ENCODE peak calls at places on chromosomes 4 and X, in four cellular contexts. D is K562, F is GM12878, U is H1. N is an unnamed sample.

GRCh38 chrX:153366119-153366518 is 32.2 kb downstream of the ZNF275 start:
- DNase-seq in D (no peak), U (no peak), F (no peak), N (no peak)

GRCh38 chrX:48649109-48649508 is 34.5 kb upstream of the WAS start:
- DNase-seq in D (no peak), U (no peak), F (no peak), N (no peak)

GRCh38 chrX:148049441-148049840 is 68.3 kb downstream of the FMR1NB start:
- DNase-seq in D (peak), F (no peak), U (no peak), N (peak)

GRCh38 chr4:2449051-2449450 is 19.9 kb upstream of the RNF4 start:
- DNase-seq in D (no peak), F (no peak), U (no peak), N (no peak)

GRCh38 chr4:7697821-7698220 is 241.8 kb downstream of the AFAP1 start:
- DNase-seq in U (no peak), D (no peak), F (no peak), N (no peak)

GRCh38 chr4:41569957-41570356 is 32.0 kb downstream of the LIMCH1 start:
- DNase-seq in F (no peak), U (no peak), D (no peak), N (no peak)

GRCh38 chr4:76504613-76505465 is 69.8 kb downstream of the SHROOM3 start:
- DNase-seq in F (no peak), D (peak), U (no peak), N (peak)

GRCh38 chr4:7206856-7207567 is 14.7 kb downstream of the SORCS2 start:
- DNase-seq in F (no peak), D (peak), U (no peak), N (peak)

GRCh38 chr4:76449824-76450223 is 14.8 kb downstream of the SHROOM3 start:
- DNase-seq in D (no peak), F (no peak), U (no peak), N (no peak)

GRCh38 chr4:98232202-98232601 is 29.0 kb upstream of the RAP1GDS1 start:
- DNase-seq in F (no peak), D (no peak), U (no peak), N (no peak)

GRCh38 chr4:153755186-153755585 is 4.6 kb downstream of the RNF175 start:
- DNase-seq in D (no peak), U (no peak), F (no peak), N (no peak)

GRCh38 chrX:137051978-137052640 is 18.3 kb upstream of the GPR101 start:
- DNase-seq in U (no peak), F (peak), D (peak), N (peak)

GRCh38 chrX:1223253-1223621 is 10.8 kb upstream of the CRLF2 start:
- DNase-seq in D (no peak), F (no peak), U (no peak), N (no peak)

GRCh38 chr4:187193141-187193540 is 469.5 kb upstream of the FAT1 start:
- DNase-seq in U (no peak), F (no peak), D (no peak), N (no peak)

GRCh38 chr4:172813359-172813923 is 355.2 kb upstream of the GALNT7 start:
- DNase-seq in F (peak), U (no peak), D (no peak), N (no peak)

GRCh38 chr4:158371158-158371557 is 150.5 kb upstream of the RXFP1 start:
- DNase-seq in U (no peak), D (no peak), F (no peak), N (no peak)

GRCh38 chrX:104195489-104196084 is 29.3 kb downstream of the FAM199X start:
- DNase-seq in D (peak), U (no peak), F (no peak), N (peak)

GRCh38 chr4:184983660-184984356 is 34.5 kb upstream of the HELT start:
- DNase-seq in U (no peak), D (peak), F (peak), N (peak)

GRCh38 chrX:134600714-134601113 is 57.6 kb downstream of the PLAC1 start:
- DNase-seq in D (no peak), F (no peak), U (no peak), N (no peak)

GRCh38 chr4:89266128-89266527 is 41.5 kb downstream of the GPRIN3 start:
- DNase-seq in D (no peak), F (no peak), U (no peak), N (no peak)

GRCh38 chrX:50903387-50904027 is 7.0 kb upstream of the BMP15 start:
- DNase-seq in D (peak), U (no peak), F (no peak), N (peak)

GRCh38 chr4:743463-744211 is 38.0 kb downstream of the PCGF3 start:
- DNase-seq in F (no peak), D (no peak), U (no peak), N (no peak)

GRCh38 chr4:125200556-125200955 is 114.2 kb upstream of the FAT4 start:
- DNase-seq in F (no peak), U (no peak), D (no peak), N (no peak)

GRCh38 chr4:90349632-90350031 is 222.4 kb downstream of the CCSER1 start:
- DNase-seq in D (no peak), U (no peak), F (no peak), N (no peak)

DNA sequence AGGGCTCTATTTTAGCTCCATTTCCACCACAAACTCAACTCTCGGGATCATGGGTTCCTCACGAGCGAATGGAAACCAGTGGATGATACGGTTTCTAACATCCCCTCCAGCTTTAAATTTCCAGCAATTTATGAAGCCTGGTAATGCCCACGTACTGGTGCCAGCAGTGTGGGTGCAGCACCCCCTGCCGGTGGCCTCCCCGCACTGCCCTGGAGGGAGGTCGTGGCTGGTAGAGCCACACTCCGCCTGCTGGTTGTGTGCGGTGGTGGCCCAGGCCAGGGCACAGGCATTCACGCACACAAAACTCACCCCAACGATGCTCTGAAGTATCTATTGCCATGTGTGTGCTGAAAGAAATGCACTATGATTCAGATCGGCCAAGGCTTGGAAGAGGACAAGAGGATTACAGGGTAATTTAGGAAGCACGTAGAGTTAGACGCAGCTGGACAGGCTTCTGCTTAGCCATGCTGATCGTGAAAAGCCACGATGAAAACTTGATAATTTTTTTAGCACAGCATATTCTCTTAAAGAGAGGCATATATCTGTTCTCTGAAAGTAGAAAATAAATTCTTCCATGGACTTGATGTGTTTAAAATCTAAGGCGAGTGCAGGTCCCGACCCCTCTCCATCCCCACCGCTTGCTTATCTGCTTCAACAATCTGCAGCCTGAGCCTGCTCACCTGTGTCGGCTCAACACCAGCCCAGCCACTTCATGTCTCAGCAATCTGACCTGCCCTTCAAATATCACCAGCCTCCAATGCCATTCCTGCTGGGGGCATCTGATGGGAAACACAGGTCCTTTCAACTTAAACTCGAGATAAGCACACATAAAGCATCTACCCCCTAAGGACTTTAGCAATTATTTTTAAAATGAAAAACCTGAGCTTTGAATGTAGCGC is 59.1 kb downstream of the SCD5 start:
- DNase-seq in D (peak), U (peak), F (peak), N (peak)
- TF ChIP-seq NRF1 in D (no peak), U (no peak), F (no peak), N (no peak)

DNA sequence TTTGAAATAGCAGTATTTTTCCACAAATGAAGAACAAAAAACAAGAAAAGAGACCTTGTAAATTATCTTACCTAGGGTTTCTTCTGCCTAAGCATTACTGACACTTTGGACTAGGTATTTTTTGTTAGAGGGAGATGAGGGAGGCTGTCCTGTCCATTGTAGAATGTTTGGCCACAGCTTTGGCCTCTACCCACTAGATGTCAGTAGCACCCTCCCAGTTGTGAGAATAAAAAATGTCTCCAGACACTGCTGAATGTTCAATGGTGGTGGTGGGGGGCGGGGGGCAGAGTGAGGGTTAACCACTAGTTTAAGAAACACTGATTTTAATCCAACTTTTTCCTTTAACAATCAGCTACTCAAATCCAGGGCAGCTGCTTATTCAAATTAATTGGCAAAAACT is 25.8 kb downstream of the OTUD4 start:
- DNase-seq in F (no peak), D (no peak), U (no peak), N (no peak)
- TF ChIP-seq NRF1 in F (no peak), D (no peak), U (no peak), N (no peak)

GRCh38 chr4:140427104-140427918 is at the start of gene CLGN:
- DNase-seq in U (peak), D (peak), F (peak), N (peak)
- TF ChIP-seq NRF1 in U (peak), D (peak), F (no peak), N (peak)

DNA sequence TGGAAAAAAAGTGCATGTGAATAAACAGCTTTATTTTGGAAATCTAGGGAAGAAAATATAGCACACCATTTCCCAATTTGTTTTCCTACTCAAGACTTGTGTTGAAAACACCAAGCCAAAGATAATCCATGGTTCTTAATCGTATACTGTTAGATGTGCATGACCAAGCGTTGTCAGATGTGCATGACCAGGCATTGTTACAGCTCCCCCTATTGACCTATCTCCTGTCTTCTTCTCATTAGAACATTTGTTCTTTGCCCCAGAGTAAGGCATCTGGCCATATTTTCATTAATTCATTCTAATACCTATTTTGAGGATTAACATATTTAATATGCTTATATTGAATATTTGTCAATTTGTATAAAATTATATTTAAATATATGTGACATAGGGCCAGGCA is 14.4 kb upstream of the VCX start:
- DNase-seq in D (no peak), F (no peak), U (no peak), N (no peak)
- TF ChIP-seq NRF1 in D (no peak), F (no peak), U (no peak), N (no peak)

GRCh38 chr4:129604632-129605031 is 508.7 kb downstream of the C4orf33 start:
- DNase-seq in D (no peak), F (no peak), U (no peak), N (no peak)
- TF ChIP-seq NRF1 in D (no peak), F (no peak), U (no peak), N (no peak)

N was measured in SK-N-SH.